ENCODE peak calls at places on chromosomes 1 and 21, in six cellular contexts. One of them, this sample, is unnamed.

GRCh38 chr1:219350621-219351020 is 176.9 kb downstream of the LYPLAL1 start:
- DNase-seq in A549: no peak
- DNase-seq in tibial nerve: no peak
- DNase-seq in K562: no peak
- DNase-seq in upper lobe of left lung: no peak
- DNase-seq in heart left ventricle: no peak
- DNase-seq in this sample: no peak

GRCh38 chr1:31623365-31623764 is 5.9 kb downstream of the HCRTR1 start:
- DNase-seq in A549: no peak
- DNase-seq in K562: no peak
- DNase-seq in tibial nerve: no peak
- DNase-seq in upper lobe of left lung: peak; percentile 12
- DNase-seq in heart left ventricle: no peak
- DNase-seq in this sample: no peak

GRCh38 chr1:157249326-157249725 is 111.1 kb upstream of the ETV3 start:
- DNase-seq in K562: no peak
- DNase-seq in A549: no peak
- DNase-seq in upper lobe of left lung: no peak
- DNase-seq in tibial nerve: no peak
- DNase-seq in heart left ventricle: no peak
- DNase-seq in this sample: no peak

GRCh38 chr21:27787046-27787445 is 820.2 kb upstream of the ADAMTS5 start:
- DNase-seq in heart left ventricle: no peak
- DNase-seq in A549: no peak
- DNase-seq in tibial nerve: no peak
- DNase-seq in upper lobe of left lung: no peak
- DNase-seq in K562: no peak
- DNase-seq in this sample: no peak

GRCh38 chr1:246726255-246726679 is 2.1 kb downstream of the SCCPDH start:
- DNase-seq in upper lobe of left lung: no peak
- DNase-seq in tibial nerve: no peak
- DNase-seq in K562: peak; percentile 18
- DNase-seq in heart left ventricle: no peak
- DNase-seq in A549: no peak
- DNase-seq in this sample: no peak

GRCh38 chr1:111758373-111758772 is 2.7 kb downstream of the DDX20 start:
- DNase-seq in upper lobe of left lung: no peak
- DNase-seq in K562: no peak
- DNase-seq in heart left ventricle: no peak
- DNase-seq in A549: peak; percentile 13
- DNase-seq in tibial nerve: no peak
- DNase-seq in this sample: no peak

GRCh38 chr1:161958425-161958824 is 65.2 kb downstream of the OLFML2B start:
- DNase-seq in upper lobe of left lung: no peak
- DNase-seq in heart left ventricle: no peak
- DNase-seq in A549: no peak
- DNase-seq in tibial nerve: no peak
- DNase-seq in K562: no peak
- DNase-seq in this sample: no peak

GRCh38 chr1:80893140-80893539 is 907.6 kb upstream of the ADGRL2 start:
- DNase-seq in K562: no peak
- DNase-seq in tibial nerve: no peak
- DNase-seq in upper lobe of left lung: no peak
- DNase-seq in heart left ventricle: no peak
- DNase-seq in A549: no peak
- DNase-seq in this sample: no peak

GRCh38 chr1:240739754-240740153 is 127.8 kb upstream of the GREM2 start:
- DNase-seq in heart left ventricle: no peak
- DNase-seq in K562: no peak
- DNase-seq in A549: no peak
- DNase-seq in tibial nerve: no peak
- DNase-seq in upper lobe of left lung: no peak
- DNase-seq in this sample: no peak

GRCh38 chr1:154524881-154525280 is 22.7 kb upstream of the SHE start:
- DNase-seq in A549: no peak
- DNase-seq in tibial nerve: no peak
- DNase-seq in K562: no peak
- DNase-seq in upper lobe of left lung: no peak
- DNase-seq in heart left ventricle: no peak
- DNase-seq in this sample: no peak

GRCh38 chr21:37249112-37249904 is 17.8 kb downstream of the VPS26C start:
- DNase-seq in K562: no peak
- DNase-seq in tibial nerve: no peak
- DNase-seq in A549: no peak
- DNase-seq in heart left ventricle: no peak
- DNase-seq in upper lobe of left lung: no peak
- DNase-seq in this sample: no peak

GRCh38 chr1:154478639-154479038 is 23.4 kb upstream of the TDRD10 start:
- DNase-seq in heart left ventricle: no peak
- DNase-seq in upper lobe of left lung: no peak
- DNase-seq in A549: peak; percentile 45
- DNase-seq in K562: no peak
- DNase-seq in tibial nerve: no peak
- DNase-seq in this sample: no peak

GRCh38 chr1:194419721-194420120 is 1233.3 kb upstream of the B3GALT2 start:
- DNase-seq in K562: peak; percentile 3
- DNase-seq in tibial nerve: no peak
- DNase-seq in upper lobe of left lung: no peak
- DNase-seq in A549: no peak
- DNase-seq in heart left ventricle: no peak
- DNase-seq in this sample: no peak

GRCh38 chr21:45562965-45563364 is 20.7 kb upstream of the SLC19A1 start:
- DNase-seq in tibial nerve: no peak
- DNase-seq in K562: no peak
- DNase-seq in upper lobe of left lung: no peak
- DNase-seq in heart left ventricle: no peak
- DNase-seq in A549: no peak
- DNase-seq in this sample: no peak

GRCh38 chr1:54045487-54045886 is 7.5 kb downstream of the TMEM59 start:
- DNase-seq in K562: no peak
- DNase-seq in heart left ventricle: no peak
- DNase-seq in tibial nerve: no peak
- DNase-seq in upper lobe of left lung: no peak
- DNase-seq in A549: no peak
- DNase-seq in this sample: no peak

GRCh38 chr1:94683886-94684285 is 136.3 kb upstream of the SLC44A3 start:
- DNase-seq in heart left ventricle: no peak
- DNase-seq in upper lobe of left lung: no peak
- DNase-seq in A549: no peak
- DNase-seq in K562: no peak
- DNase-seq in tibial nerve: no peak
- DNase-seq in this sample: no peak

GRCh38 chr1:11638121-11638520 is 16.1 kb downstream of the FBXO2 start:
- DNase-seq in tibial nerve: no peak
- DNase-seq in K562: no peak
- DNase-seq in upper lobe of left lung: no peak
- DNase-seq in heart left ventricle: no peak
- DNase-seq in A549: no peak
- DNase-seq in this sample: no peak

GRCh38 chr1:22611530-22611947 is 24.9 kb upstream of the C1QA start:
- DNase-seq in upper lobe of left lung: no peak
- DNase-seq in tibial nerve: no peak
- DNase-seq in K562: peak; percentile 78
- DNase-seq in A549: peak; percentile 38
- DNase-seq in heart left ventricle: peak; percentile 49
- DNase-seq in this sample: no peak

GRCh38 chr1:70627910-70628309 is 216.8 kb downstream of the CTH start:
- DNase-seq in upper lobe of left lung: peak; percentile 28
- DNase-seq in A549: peak; percentile 1
- DNase-seq in K562: no peak
- DNase-seq in heart left ventricle: no peak
- DNase-seq in tibial nerve: no peak
- DNase-seq in this sample: no peak

GRCh38 chr1:1827089-1827433 is 48.8 kb upstream of the NADK start:
- DNase-seq in tibial nerve: no peak
- DNase-seq in heart left ventricle: no peak
- DNase-seq in A549: no peak
- DNase-seq in K562: no peak
- DNase-seq in upper lobe of left lung: no peak
- DNase-seq in this sample: no peak

GRCh38 chr1:103788377-103788776 is 38.7 kb downstream of the AMY1C start:
- DNase-seq in heart left ventricle: no peak
- DNase-seq in tibial nerve: no peak
- DNase-seq in A549: peak; percentile 2
- DNase-seq in upper lobe of left lung: no peak
- DNase-seq in K562: no peak
- DNase-seq in this sample: no peak

GRCh38 chr1:86137458-86137857 is 19.1 kb downstream of the COL24A1 start:
- DNase-seq in A549: peak; percentile 3
- DNase-seq in tibial nerve: no peak
- DNase-seq in K562: no peak
- DNase-seq in heart left ventricle: no peak
- DNase-seq in upper lobe of left lung: no peak
- DNase-seq in this sample: no peak

GRCh38 chr21:25963186-25963585 is 207.4 kb downstream of the APP start:
- DNase-seq in A549: peak; percentile 15
- DNase-seq in K562: no peak
- DNase-seq in tibial nerve: no peak
- DNase-seq in upper lobe of left lung: peak; percentile 57
- DNase-seq in heart left ventricle: no peak
- DNase-seq in this sample: no peak

GRCh38 chr1:31666290-31666963 is 21.8 kb upstream of the PEF1 start:
- DNase-seq in heart left ventricle: no peak
- DNase-seq in tibial nerve: peak; percentile 42
- DNase-seq in A549: peak; percentile 71
- DNase-seq in upper lobe of left lung: peak; percentile 63
- DNase-seq in K562: no peak
- DNase-seq in this sample: no peak

DNA sequence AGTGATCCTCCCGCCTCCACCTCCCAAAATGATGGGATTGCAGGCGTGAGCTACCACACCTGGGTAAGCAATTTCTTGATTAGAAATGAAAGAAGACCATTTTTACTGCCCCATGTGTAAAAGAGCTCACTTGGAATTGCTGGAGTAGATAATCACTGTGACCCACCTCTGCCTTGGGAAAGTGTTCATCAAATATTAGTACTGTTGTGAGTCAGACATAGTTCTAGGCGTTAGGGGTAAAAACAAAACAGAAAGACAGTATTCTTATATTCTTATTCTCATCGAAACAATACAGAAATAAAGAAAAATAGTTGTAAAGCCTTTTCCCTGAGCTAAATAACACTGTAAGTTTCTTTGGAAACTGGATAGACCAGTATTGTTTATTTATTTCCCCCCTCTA is 36.2 kb downstream of the CELF3 start:
- DNase-seq in tibial nerve: no peak
- DNase-seq in heart left ventricle: no peak
- DNase-seq in upper lobe of left lung: no peak
- DNase-seq in A549: peak; percentile 33
- DNase-seq in K562: no peak
- DNase-seq in this sample: no peak
- TF ChIP-seq POLR2A in tibial nerve: no peak
- TF ChIP-seq POLR2A in heart left ventricle: no peak
- TF ChIP-seq POLR2A in upper lobe of left lung: no peak
- TF ChIP-seq POLR2A in A549: no peak
- TF ChIP-seq POLR2A in K562: no peak
- TF ChIP-seq POLR2A in this sample: no peak

GRCh38 chr1:38858833-38859560 is 575 bp downstream of the RRAGC start:
- DNase-seq in A549: peak; percentile 18
- DNase-seq in tibial nerve: peak; percentile 22
- DNase-seq in upper lobe of left lung: peak; percentile 84
- DNase-seq in heart left ventricle: peak; percentile 52
- DNase-seq in K562: peak; percentile 54
- DNase-seq in this sample: peak; percentile 88
- TF ChIP-seq POLR2A in A549: no peak
- TF ChIP-seq POLR2A in tibial nerve: no peak
- TF ChIP-seq POLR2A in upper lobe of left lung: no peak
- TF ChIP-seq POLR2A in heart left ventricle: no peak
- TF ChIP-seq POLR2A in K562: no peak
- TF ChIP-seq POLR2A in this sample: no peak

GRCh38 chr1:108703939-108704338 is 8.8 kb upstream of the FNDC7 start:
- DNase-seq in K562: no peak
- DNase-seq in tibial nerve: no peak
- DNase-seq in upper lobe of left lung: no peak
- DNase-seq in heart left ventricle: no peak
- DNase-seq in A549: no peak
- DNase-seq in this sample: no peak
- TF ChIP-seq POLR2A in K562: no peak
- TF ChIP-seq POLR2A in tibial nerve: no peak
- TF ChIP-seq POLR2A in upper lobe of left lung: no peak
- TF ChIP-seq POLR2A in heart left ventricle: no peak
- TF ChIP-seq POLR2A in A549: no peak
- TF ChIP-seq POLR2A in this sample: no peak

DNA sequence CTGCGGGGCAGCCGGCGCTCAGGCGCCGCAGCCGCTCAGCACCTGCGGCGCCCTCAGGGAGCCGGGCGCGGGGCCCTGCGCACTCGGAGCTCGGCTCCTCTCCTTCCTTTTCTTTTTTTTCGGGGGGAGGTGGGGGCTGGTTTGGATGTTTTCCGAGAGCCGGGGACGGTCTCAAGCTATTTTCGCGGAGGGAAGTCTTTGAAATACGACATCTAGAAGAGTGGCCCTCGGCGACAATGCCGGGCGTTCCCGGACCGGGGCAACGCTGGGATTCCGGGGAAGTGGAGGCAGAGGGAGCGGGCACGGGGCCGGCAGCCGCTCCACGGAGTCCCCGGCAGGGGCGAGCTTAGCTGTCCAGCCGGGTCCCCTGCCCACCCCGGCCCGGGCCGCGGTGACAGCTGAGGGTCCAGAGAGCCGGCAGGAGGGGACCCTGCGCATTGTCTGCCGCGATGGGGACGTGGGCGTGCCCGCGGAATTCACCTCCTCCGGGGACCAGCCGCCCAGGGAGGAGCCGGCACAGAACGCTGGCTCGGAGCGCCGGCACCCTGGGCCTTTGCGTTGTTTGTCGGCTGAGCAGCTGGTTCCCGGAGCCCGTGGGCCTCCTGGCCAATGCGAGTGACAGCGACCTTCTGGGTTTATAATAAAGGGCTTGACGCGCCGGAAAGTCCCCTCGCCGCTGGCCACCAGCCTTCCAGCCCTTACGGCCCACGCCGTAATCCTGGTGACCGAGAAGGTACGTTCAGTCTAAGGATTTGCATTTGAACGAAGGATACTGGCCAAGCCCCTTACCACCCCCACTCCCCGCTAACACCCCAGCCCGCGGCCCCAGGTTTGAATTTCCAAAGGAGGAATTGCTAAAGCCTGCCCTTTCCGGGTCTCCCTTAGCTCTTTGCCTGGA is 582 bp downstream of the SLC37A1 start:
- DNase-seq in tibial nerve: no peak
- DNase-seq in upper lobe of left lung: peak; percentile 61
- DNase-seq in K562: no peak
- DNase-seq in A549: peak; percentile 21
- DNase-seq in heart left ventricle: peak; percentile 48
- DNase-seq in this sample: peak; percentile 87
- TF ChIP-seq POLR2A in tibial nerve: peak; percentile 24
- TF ChIP-seq POLR2A in upper lobe of left lung: no peak
- TF ChIP-seq POLR2A in K562: no peak
- TF ChIP-seq POLR2A in A549: no peak
- TF ChIP-seq POLR2A in heart left ventricle: no peak
- TF ChIP-seq POLR2A in this sample: no peak